ENCODE peak calls at places on chromosomes 3 and 15, in nine cellular contexts. M is breast epithelium, E is SK-N-SH, T is GM23338, Z is sigmoid colon, L is stomach, I is Panc1, G is spleen, K is upper lobe of left lung. Y is an unnamed sample. For H3K4me1, the result is how much of the 10 kb centered on the place peaks cover.

GRCh38 chr3:74119221-74119620 is 494.5 kb upstream of the PDZRN3 start:
- DNase-seq in M (no peak), E (no peak), T (no peak), Z (no peak), L (no peak), I (no peak), G (no peak), K (no peak), Y (no peak)

GRCh38 chr15:99165956-99166689 is 61.2 kb downstream of the SYNM start:
- DNase-seq in M (no peak), E (no peak), T (no peak), Z (no peak), L (no peak), I (no peak), G (no peak), K (no peak), Y (no peak)

GRCh38 chr15:44568338-44568737 is 31.4 kb downstream of the EIF3J start:
- DNase-seq in M (no peak), E (no peak), T (no peak), Z (no peak), L (no peak), I (no peak), G (no peak), K (no peak), Y (no peak)

GRCh38 chr3:24682141-24682547 is 187.5 kb upstream of the THRB start:
- DNase-seq in M (no peak), E (no peak), T (no peak), Z (no peak), L (no peak), I (no peak), G (no peak), K (no peak), Y (no peak)

GRCh38 chr3:73621388-73621787 is 3.4 kb downstream of the PDZRN3 start:
- DNase-seq in M (no peak), E (no peak), T (no peak), Z (peak), L (no peak), I (no peak), G (no peak), K (no peak), Y (peak)

GRCh38 chr3:175397407-175397806 is 538.3 kb downstream of the NAALADL2 start:
- DNase-seq in M (no peak), E (peak), T (no peak), Z (no peak), L (no peak), I (no peak), G (no peak), K (no peak), Y (no peak)

GRCh38 chr15:40115670-40116093 is 7.0 kb upstream of the BMF start:
- DNase-seq in M (peak), E (no peak), T (peak), Z (no peak), L (peak), I (no peak), G (peak), K (peak), Y (no peak)

GRCh38 chr3:150783920-150784746 is 21.2 kb upstream of the SIAH2 start:
- DNase-seq in M (no peak), E (no peak), T (no peak), Z (no peak), L (no peak), I (no peak), G (no peak), K (no peak), Y (no peak)

GRCh38 chr3:184248454-184249411 is at the start of gene ALG3:
- DNase-seq in M (peak), E (peak), T (peak), Z (peak), L (peak), I (peak), G (peak), K (peak), Y (peak)

GRCh38 chr15:40511093-40511471 is 40.3 kb downstream of the CHST14 start:
- DNase-seq in M (no peak), E (no peak), T (peak), Z (no peak), L (no peak), I (no peak), G (peak), K (no peak), Y (no peak)

GRCh38 chr3:14475601-14476000 is 64.5 kb downstream of the GRIP2 start:
- DNase-seq in M (no peak), E (no peak), T (no peak), Z (no peak), L (no peak), I (no peak), G (no peak), K (no peak), Y (no peak)

GRCh38 chr3:134350861-134351311 is 23.4 kb downstream of the AMOTL2 start:
- DNase-seq in M (peak), E (no peak), T (no peak), Z (peak), L (peak), I (no peak), G (peak), K (peak), Y (no peak)

GRCh38 chr3:87053548-87053947 is 62.6 kb upstream of the VGLL3 start:
- DNase-seq in M (no peak), E (no peak), T (no peak), Z (no peak), L (no peak), I (no peak), G (no peak), K (no peak), Y (no peak)

GRCh38 chr15:91420689-91421088 is 320.6 kb downstream of the SV2B start:
- DNase-seq in M (no peak), E (no peak), T (no peak), Z (no peak), L (no peak), I (no peak), G (no peak), K (no peak), Y (no peak)

GRCh38 chr15:29849716-29850115 is 27.4 kb upstream of the TJP1 start:
- DNase-seq in M (no peak), E (no peak), T (no peak), Z (no peak), L (no peak), I (no peak), G (no peak), K (no peak), Y (no peak)

GRCh38 chr15:47599806-47600205 is 117.5 kb upstream of the SEMA6D start:
- DNase-seq in M (no peak), E (no peak), T (peak), Z (no peak), L (no peak), I (no peak), G (no peak), K (no peak), Y (no peak)

GRCh38 chr15:52256366-52256765 is 39.2 kb downstream of the MYO5C start:
- DNase-seq in M (peak), E (peak), T (peak), Z (peak), L (peak), I (peak), G (peak), K (peak), Y (peak)

GRCh38 chr3:120983321-120983665 is 75.3 kb downstream of the STXBP5L start:
- DNase-seq in M (no peak), E (peak), T (no peak), Z (no peak), L (no peak), I (no peak), G (no peak), K (no peak), Y (no peak)

GRCh38 chr3:131526801-131527347 is 24.1 kb upstream of the MRPL3 start:
- DNase-seq in M (no peak), E (no peak), T (peak), Z (no peak), L (peak), I (no peak), G (peak), K (peak), Y (peak)

GRCh38 chr15:77832874-77833273 is 200.2 kb upstream of the LINGO1 start:
- DNase-seq in M (no peak), E (no peak), T (no peak), Z (peak), L (no peak), I (no peak), G (peak), K (no peak), Y (no peak)

GRCh38 chr3:24485511-24485910 is 9.1 kb downstream of the THRB start:
- DNase-seq in M (no peak), E (no peak), T (no peak), Z (no peak), L (no peak), I (no peak), G (no peak), K (no peak), Y (no peak)

GRCh38 chr3:169901453-169901852 is 9.9 kb upstream of the SAMD7 start:
- DNase-seq in M (no peak), E (no peak), T (no peak), Z (no peak), L (no peak), I (no peak), G (no peak), K (no peak), Y (no peak)

GRCh38 chr3:159969-160368 is 36.6 kb upstream of the CHL1 start:
- DNase-seq in M (no peak), E (no peak), T (no peak), Z (no peak), L (no peak), I (no peak), G (no peak), K (no peak), Y (no peak)

GRCh38 chr3:53193466-53194217 is 32.6 kb downstream of the PRKCD start:
- DNase-seq in M (no peak), E (peak), T (no peak), Z (no peak), L (no peak), I (no peak), G (peak), K (no peak), Y (no peak)

GRCh38 chr3:63753567-63753966 is 65.5 kb upstream of the C3orf49 start:
- DNase-seq in M (no peak), E (no peak), T (peak), Z (no peak), L (no peak), I (no peak), G (no peak), K (no peak), Y (no peak)

GRCh38 chr3:168671091-168671490 is 575.4 kb upstream of the GOLIM4 start:
- DNase-seq in M (no peak), E (no peak), T (no peak), Z (no peak), L (no peak), I (no peak), G (no peak), K (no peak), Y (peak)

GRCh38 chr3:143337387-143337786 is 217.8 kb downstream of the CHST2 start:
- DNase-seq in M (no peak), E (no peak), T (no peak), Z (no peak), L (no peak), I (no peak), G (no peak), K (no peak), Y (no peak)

GRCh38 chr3:142500211-142500610 is 52.4 kb upstream of the XRN1 start:
- DNase-seq in M (no peak), E (no peak), T (no peak), Z (no peak), L (no peak), I (no peak), G (no peak), K (no peak), Y (no peak)

GRCh38 chr3:124883766-124884473 is 3.2 kb downstream of the ITGB5 start:
- DNase-seq in M (no peak), E (no peak), T (no peak), Z (peak), L (no peak), I (no peak), G (no peak), K (no peak), Y (no peak)
- H3K4me1 ChIP-seq in M (under half), E (half or more), T (half or more), Z (under half), L (under half), I (half or more), G (under half), K (under half), Y (under half)

DNA sequence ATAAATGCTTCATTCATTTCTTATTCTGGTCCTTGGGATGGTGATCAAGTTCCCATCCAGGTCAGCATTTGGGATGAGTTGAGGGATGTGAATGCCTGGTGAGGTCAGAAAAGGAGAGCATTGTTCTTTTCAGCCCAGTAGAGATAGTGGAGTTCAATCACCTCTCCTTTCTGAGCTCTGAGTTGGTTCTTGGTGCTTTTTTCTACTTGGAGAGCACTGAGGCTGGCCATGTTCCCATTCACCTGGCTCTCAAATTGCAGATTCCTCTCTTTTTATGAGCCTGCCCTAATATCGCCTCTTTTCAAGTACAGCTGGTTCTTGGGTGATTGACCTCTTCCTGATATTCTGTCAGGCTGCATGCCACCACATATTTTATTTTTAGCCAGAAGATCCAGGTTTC is 10.5 kb downstream of the AQP9 start:
- DNase-seq in M (no peak), E (no peak), T (no peak), Z (no peak), L (no peak), I (no peak), G (no peak), K (no peak), Y (no peak)
- TF ChIP-seq POLR2AphosphoS5 in M (no peak), E (no peak), T (no peak), Z (no peak), L (no peak), I (no peak), G (no peak), K (no peak), Y (no peak)

GRCh38 chr3:191391873-191392808 is 61.8 kb upstream of the UTS2B start:
- DNase-seq in M (no peak), E (no peak), T (peak), Z (no peak), L (no peak), I (no peak), G (no peak), K (no peak), Y (no peak)
- H3K4me3 ChIP-seq in M (no peak), E (no peak), T (no peak), Z (no peak), L (no peak), I (no peak), G (no peak), K (no peak), Y (no peak)

GRCh38 chr3:31571325-31571724 is 38.6 kb downstream of the STT3B start:
- DNase-seq in M (no peak), E (no peak), T (no peak), Z (no peak), L (no peak), I (no peak), G (no peak), K (no peak), Y (no peak)
- H3K4me1 ChIP-seq in M (under half), E (under half), T (half or more), Z (under half), L (under half), I (under half), G (half or more), K (under half), Y (under half)

DNA sequence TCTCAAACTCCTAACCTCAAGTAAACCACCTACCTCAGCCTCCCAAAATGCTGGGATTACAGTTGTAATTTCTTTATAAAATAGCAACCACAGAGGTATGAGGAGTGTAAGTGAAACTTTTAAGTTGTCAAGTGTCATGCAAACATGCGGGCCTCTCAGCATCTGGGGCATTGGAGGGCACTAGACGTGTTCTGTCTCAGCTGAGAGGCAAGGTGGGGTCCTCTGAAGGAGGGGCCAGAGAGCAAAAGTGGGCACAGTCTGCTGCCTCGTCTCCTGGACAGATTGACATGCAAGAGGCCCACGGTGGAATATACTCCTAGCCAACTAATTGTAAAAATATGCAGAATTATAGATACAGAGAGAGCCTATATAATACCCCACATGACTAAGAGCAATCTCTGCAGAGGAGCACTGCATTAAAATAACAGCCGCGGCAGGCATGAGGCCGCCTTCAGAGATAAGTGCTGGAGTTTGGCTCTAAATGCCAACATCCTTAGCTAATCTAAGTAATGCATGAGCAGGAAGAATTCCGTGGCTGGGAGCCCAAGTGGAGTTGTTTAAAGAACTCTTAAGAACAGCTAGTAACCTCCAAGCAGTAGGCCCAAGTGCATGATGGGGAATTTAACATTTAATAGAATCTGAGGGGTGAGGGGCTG is 87.8 kb upstream of the RNU6-1 start:
- DNase-seq in M (no peak), E (no peak), T (no peak), Z (peak), L (peak), I (no peak), G (no peak), K (no peak), Y (peak)
- TF ChIP-seq POLR2AphosphoS5 in M (no peak), E (no peak), T (no peak), Z (peak), L (peak), I (no peak), G (no peak), K (no peak), Y (peak)

DNA sequence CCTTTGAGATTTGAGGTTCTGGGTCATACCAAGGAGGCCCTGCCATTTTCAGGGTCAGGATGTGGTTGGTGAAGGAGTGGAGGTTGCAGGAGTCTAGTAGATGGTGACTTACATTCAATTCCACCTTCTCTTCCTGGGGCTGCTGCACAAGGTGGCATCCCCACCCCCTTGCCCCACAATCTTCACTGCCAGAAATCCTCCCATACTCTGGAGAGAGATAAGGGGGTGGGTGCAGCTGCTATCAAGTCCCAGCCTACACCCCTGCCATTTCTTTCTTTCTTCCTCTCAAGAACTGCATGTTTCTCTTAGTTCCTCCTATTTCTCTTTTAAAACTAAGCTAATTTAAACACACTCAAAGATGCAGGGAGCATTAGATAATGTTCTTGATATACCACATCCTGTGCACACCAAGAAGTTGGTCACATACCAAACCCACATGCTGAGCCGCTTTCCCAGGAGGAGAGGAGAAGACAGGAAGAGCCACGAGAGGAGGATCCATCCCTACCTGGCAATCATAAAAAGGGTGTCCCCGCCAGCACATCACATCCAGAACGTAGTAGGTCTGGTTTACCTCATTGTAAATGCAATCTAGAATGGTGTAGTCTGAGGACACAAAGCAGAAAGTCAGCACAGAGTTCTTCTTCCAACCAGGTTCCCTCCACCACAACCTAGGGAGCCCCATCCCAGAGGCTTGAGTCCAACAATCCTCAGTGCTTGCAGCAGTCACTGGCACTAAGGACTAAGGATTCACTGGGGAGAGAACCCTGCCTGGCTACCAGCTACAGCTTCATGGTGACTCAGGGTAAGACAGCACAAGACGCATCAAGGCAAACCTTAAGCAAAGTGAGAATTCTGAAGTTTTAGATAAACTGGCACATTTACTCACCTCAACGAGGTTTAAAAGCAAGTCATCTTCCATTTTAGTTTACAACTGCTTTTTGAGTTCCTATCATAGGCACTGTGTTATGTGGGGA is 18.5 kb downstream of the SNUPN start:
- DNase-seq in M (no peak), E (no peak), T (no peak), Z (no peak), L (no peak), I (no peak), G (peak), K (no peak), Y (no peak)
- H3K4me3 ChIP-seq in M (no peak), E (no peak), T (no peak), Z (no peak), L (no peak), I (no peak), G (no peak), K (no peak), Y (no peak)

GRCh38 chr3:161339517-161340500 is 31.5 kb downstream of the SPTSSB start:
- DNase-seq in M (no peak), E (no peak), T (no peak), Z (no peak), L (no peak), I (no peak), G (no peak), K (no peak), Y (no peak)
- H3K4me1 ChIP-seq in M (under half), E (under half), T (under half), Z (under half), L (under half), I (under half), G (under half), K (under half), Y (under half)

GRCh38 chr3:195160257-195160898 is 110.6 kb downstream of the XXYLT1 start:
- DNase-seq in M (no peak), E (peak), T (no peak), Z (no peak), L (no peak), I (no peak), G (no peak), K (peak), Y (no peak)
- TF ChIP-seq POLR2AphosphoS5 in M (no peak), E (no peak), T (no peak), Z (no peak), L (peak), I (no peak), G (peak), K (peak), Y (no peak)